ENCODE peak calls at places on chromosome 14, in seven cellular contexts. One of them, this sample, is unnamed.

GRCh38 chr14:71698698-71699097 is 233.5 kb upstream of the RGS6 start:
- DNase-seq in NCI-H1694 treated with DMSO at 0.1 percent for 48 hours: no peak
- DNase-seq in fibroblast of mammary gland: no peak
- DNase-seq in head of caudate nucleus: no peak
- DNase-seq in left ventricle myocardium inferior: no peak
- DNase-seq in activated T-cell treated with anti-CD3 and anti-CD28 coated beads, Interleukin-2, amount 50 U/mL, for 4 hours: no peak
- DNase-seq in NCI-H1105: no peak
- DNase-seq in this sample: no peak

GRCh38 chr14:25034803-25035681 is 14.9 kb downstream of the STXBP6 start:
- DNase-seq in NCI-H1694 treated with DMSO at 0.1 percent for 48 hours: no peak
- DNase-seq in fibroblast of mammary gland: no peak
- DNase-seq in head of caudate nucleus: no peak
- DNase-seq in left ventricle myocardium inferior: no peak
- DNase-seq in activated T-cell treated with anti-CD3 and anti-CD28 coated beads, Interleukin-2, amount 50 U/mL, for 4 hours: no peak
- DNase-seq in NCI-H1105: no peak
- DNase-seq in this sample: no peak

GRCh38 chr14:87679094-87679493 is 313.9 kb downstream of the GALC start:
- DNase-seq in NCI-H1694 treated with DMSO at 0.1 percent for 48 hours: no peak
- DNase-seq in fibroblast of mammary gland: no peak
- DNase-seq in head of caudate nucleus: no peak
- DNase-seq in left ventricle myocardium inferior: no peak
- DNase-seq in activated T-cell treated with anti-CD3 and anti-CD28 coated beads, Interleukin-2, amount 50 U/mL, for 4 hours: no peak
- DNase-seq in NCI-H1105: no peak
- DNase-seq in this sample: no peak

GRCh38 chr14:72472845-72473244 is 421.1 kb downstream of the DPF3 start:
- DNase-seq in NCI-H1694 treated with DMSO at 0.1 percent for 48 hours: peak
- DNase-seq in fibroblast of mammary gland: no peak
- DNase-seq in head of caudate nucleus: no peak
- DNase-seq in left ventricle myocardium inferior: no peak
- DNase-seq in activated T-cell treated with anti-CD3 and anti-CD28 coated beads, Interleukin-2, amount 50 U/mL, for 4 hours: no peak
- DNase-seq in NCI-H1105: no peak
- DNase-seq in this sample: no peak

GRCh38 chr14:69687963-69688649 is 76.7 kb downstream of the SUSD6 start:
- DNase-seq in NCI-H1694 treated with DMSO at 0.1 percent for 48 hours: no peak
- DNase-seq in fibroblast of mammary gland: no peak
- DNase-seq in head of caudate nucleus: peak
- DNase-seq in left ventricle myocardium inferior: no peak
- DNase-seq in activated T-cell treated with anti-CD3 and anti-CD28 coated beads, Interleukin-2, amount 50 U/mL, for 4 hours: no peak
- DNase-seq in NCI-H1105: peak
- DNase-seq in this sample: no peak

GRCh38 chr14:105940534-105941225 is 414.3 kb downstream of the TMEM121 start:
- DNase-seq in NCI-H1694 treated with DMSO at 0.1 percent for 48 hours: no peak
- DNase-seq in fibroblast of mammary gland: no peak
- DNase-seq in head of caudate nucleus: no peak
- DNase-seq in left ventricle myocardium inferior: no peak
- DNase-seq in activated T-cell treated with anti-CD3 and anti-CD28 coated beads, Interleukin-2, amount 50 U/mL, for 4 hours: no peak
- DNase-seq in NCI-H1105: no peak
- DNase-seq in this sample: no peak

GRCh38 chr14:100333311-100333710 is 10.2 kb downstream of the SLC25A47 start:
- DNase-seq in NCI-H1694 treated with DMSO at 0.1 percent for 48 hours: no peak
- DNase-seq in fibroblast of mammary gland: no peak
- DNase-seq in head of caudate nucleus: no peak
- DNase-seq in left ventricle myocardium inferior: no peak
- DNase-seq in activated T-cell treated with anti-CD3 and anti-CD28 coated beads, Interleukin-2, amount 50 U/mL, for 4 hours: no peak
- DNase-seq in NCI-H1105: no peak
- DNase-seq in this sample: no peak

GRCh38 chr14:32434880-32435279 is 105.8 kb downstream of the AKAP6 start:
- DNase-seq in NCI-H1694 treated with DMSO at 0.1 percent for 48 hours: no peak
- DNase-seq in fibroblast of mammary gland: no peak
- DNase-seq in head of caudate nucleus: no peak
- DNase-seq in left ventricle myocardium inferior: no peak
- DNase-seq in activated T-cell treated with anti-CD3 and anti-CD28 coated beads, Interleukin-2, amount 50 U/mL, for 4 hours: no peak
- DNase-seq in NCI-H1105: no peak
- DNase-seq in this sample: no peak

GRCh38 chr14:75147423-75148071 is 20.7 kb upstream of the NEK9 start:
- DNase-seq in NCI-H1694 treated with DMSO at 0.1 percent for 48 hours: no peak
- DNase-seq in fibroblast of mammary gland: peak
- DNase-seq in head of caudate nucleus: peak
- DNase-seq in left ventricle myocardium inferior: peak
- DNase-seq in activated T-cell treated with anti-CD3 and anti-CD28 coated beads, Interleukin-2, amount 50 U/mL, for 4 hours: no peak
- DNase-seq in NCI-H1105: no peak
- DNase-seq in this sample: no peak

GRCh38 chr14:95480109-95480886 is 36.2 kb downstream of the SYNE3 start:
- DNase-seq in NCI-H1694 treated with DMSO at 0.1 percent for 48 hours: no peak
- DNase-seq in fibroblast of mammary gland: peak
- DNase-seq in head of caudate nucleus: no peak
- DNase-seq in left ventricle myocardium inferior: peak
- DNase-seq in activated T-cell treated with anti-CD3 and anti-CD28 coated beads, Interleukin-2, amount 50 U/mL, for 4 hours: peak
- DNase-seq in NCI-H1105: no peak
- DNase-seq in this sample: no peak

GRCh38 chr14:104116544-104117340 is 21.6 kb upstream of the KIF26A start:
- DNase-seq in NCI-H1694 treated with DMSO at 0.1 percent for 48 hours: no peak
- DNase-seq in fibroblast of mammary gland: no peak
- DNase-seq in head of caudate nucleus: peak
- DNase-seq in left ventricle myocardium inferior: peak
- DNase-seq in activated T-cell treated with anti-CD3 and anti-CD28 coated beads, Interleukin-2, amount 50 U/mL, for 4 hours: peak
- DNase-seq in NCI-H1105: no peak
- DNase-seq in this sample: no peak

GRCh38 chr14:85122690-85123089 is 407.3 kb upstream of the FLRT2 start:
- DNase-seq in NCI-H1694 treated with DMSO at 0.1 percent for 48 hours: no peak
- DNase-seq in fibroblast of mammary gland: peak
- DNase-seq in head of caudate nucleus: no peak
- DNase-seq in left ventricle myocardium inferior: no peak
- DNase-seq in activated T-cell treated with anti-CD3 and anti-CD28 coated beads, Interleukin-2, amount 50 U/mL, for 4 hours: no peak
- DNase-seq in NCI-H1105: no peak
- DNase-seq in this sample: no peak

GRCh38 chr14:104439625-104440024 is 139.9 kb upstream of the C14orf180 start:
- DNase-seq in NCI-H1694 treated with DMSO at 0.1 percent for 48 hours: no peak
- DNase-seq in fibroblast of mammary gland: no peak
- DNase-seq in head of caudate nucleus: no peak
- DNase-seq in left ventricle myocardium inferior: no peak
- DNase-seq in activated T-cell treated with anti-CD3 and anti-CD28 coated beads, Interleukin-2, amount 50 U/mL, for 4 hours: no peak
- DNase-seq in NCI-H1105: no peak
- DNase-seq in this sample: no peak

This sample was measured in stimulated activated CD4-positive, alpha-beta T cell treated with anti-CD3 and anti-CD28 coated beads, TNF-alpha, amount 100 ng/mL, for 48 hours.